ENCODE peak calls at places on chromosome 17, in six cellular contexts. T is sigmoid colon, E is HCT116, X is breast epithelium, Q is transverse colon, J is vagina. Y is an unnamed sample.

GRCh38 chr17:83103200-83103937 is 24.0 kb downstream of the METRNL start:
- DNase-seq in T (peak), E (peak), X (peak), Q (peak), J (no peak), Y (no peak)

GRCh38 chr17:40548982-40549680 is 16.1 kb downstream of the CCR7 start:
- DNase-seq in T (peak), E (no peak), X (peak), Q (peak), J (peak), Y (no peak)

GRCh38 chr17:80063815-80064585 is 27.6 kb downstream of the CCDC40 start:
- DNase-seq in T (peak), E (peak), X (peak), Q (peak), J (no peak), Y (no peak)

GRCh38 chr17:73166731-73167581 is 2.1 kb downstream of the SSTR2 start:
- DNase-seq in T (no peak), E (no peak), X (no peak), Q (no peak), J (no peak), Y (no peak)

GRCh38 chr17:55177159-55177913 is 87.4 kb upstream of the HLF start:
- DNase-seq in T (no peak), E (no peak), X (no peak), Q (no peak), J (no peak), Y (no peak)

GRCh38 chr17:45332505-45332904 is 15.7 kb upstream of the MAP3K14 start:
- DNase-seq in T (peak), E (no peak), X (no peak), Q (no peak), J (peak), Y (no peak)

GRCh38 chr17:31579265-31579664 is 187.8 kb downstream of the RAB11FIP4 start:
- DNase-seq in T (no peak), E (no peak), X (no peak), Q (no peak), J (no peak), Y (no peak)

GRCh38 chr17:45775576-45776011 is 8.5 kb upstream of the CRHR1 start:
- DNase-seq in T (peak), E (no peak), X (peak), Q (peak), J (no peak), Y (no peak)

GRCh38 chr17:22512506-22512905 is 820.2 kb downstream of the KCNJ18 start:
- DNase-seq in T (no peak), E (no peak), X (no peak), Q (no peak), J (no peak), Y (no peak)

GRCh38 chr17:74864866-74865395 is 5.2 kb upstream of the GRIN2C start:
- DNase-seq in T (peak), E (peak), X (peak), Q (peak), J (no peak), Y (no peak)

GRCh38 chr17:5418858-5419355 is 555 bp downstream of the NUP88 start:
- DNase-seq in T (no peak), E (no peak), X (no peak), Q (peak), J (no peak), Y (peak)

GRCh38 chr17:28946239-28946638 is 5.1 kb downstream of the PHF12 start:
- DNase-seq in T (no peak), E (no peak), X (no peak), Q (no peak), J (no peak), Y (no peak)

GRCh38 chr17:20230924-20231323 is 221.8 kb downstream of the SPECC1 start:
- DNase-seq in T (no peak), E (no peak), X (no peak), Q (no peak), J (no peak), Y (no peak)

GRCh38 chr17:80811181-80812105 is 180.2 kb upstream of the CHMP6 start:
- DNase-seq in T (peak), E (no peak), X (no peak), Q (peak), J (no peak), Y (no peak)

GRCh38 chr17:60325730-60326524 is 66.0 kb downstream of the USP32 start:
- DNase-seq in T (no peak), E (no peak), X (no peak), Q (no peak), J (no peak), Y (no peak)

GRCh38 chr17:8965394-8966168 is at the start of gene PIK3R5:
- DNase-seq in T (no peak), E (no peak), X (no peak), Q (peak), J (no peak), Y (peak)

GRCh38 chr17:5557485-5557884 is 26.8 kb downstream of the NLRP1 start:
- DNase-seq in T (no peak), E (no peak), X (no peak), Q (no peak), J (no peak), Y (no peak)

GRCh38 chr17:47267354-47267828 is 13.8 kb downstream of the ITGB3 start:
- DNase-seq in T (no peak), E (no peak), X (no peak), Q (no peak), J (no peak), Y (no peak)

GRCh38 chr17:42675984-42676423 is 790 bp downstream of the PLEKHH3 start:
- DNase-seq in T (peak), E (no peak), X (peak), Q (peak), J (no peak), Y (no peak)

GRCh38 chr17:32609085-32609484 is 122.3 kb downstream of the CDK5R1 start:
- DNase-seq in T (no peak), E (peak), X (peak), Q (peak), J (no peak), Y (peak)

GRCh38 chr17:73690581-73691135 is 46.4 kb upstream of the SDK2 start:
- DNase-seq in T (no peak), E (no peak), X (no peak), Q (no peak), J (no peak), Y (no peak)

GRCh38 chr17:82029391-82029790 is 2.1 kb upstream of the RAC3 start:
- DNase-seq in T (no peak), E (no peak), X (no peak), Q (no peak), J (no peak), Y (no peak)

GRCh38 chr17:77821114-77821513 is 137.4 kb upstream of the TNRC6C start:
- DNase-seq in T (no peak), E (no peak), X (no peak), Q (no peak), J (no peak), Y (peak)

GRCh38 chr17:48998557-48999440 is 1.6 kb downstream of the IGF2BP1 start:
- DNase-seq in T (no peak), E (no peak), X (no peak), Q (no peak), J (no peak), Y (no peak)

GRCh38 chr17:77726549-77726957 is 231.9 kb upstream of the TNRC6C start:
- DNase-seq in T (no peak), E (no peak), X (peak), Q (no peak), J (peak), Y (no peak)

GRCh38 chr17:28727727-28728363 is 743 bp upstream of the NEK8 start:
- DNase-seq in T (peak), E (peak), X (peak), Q (peak), J (no peak), Y (no peak)

GRCh38 chr17:82737981-82738877 is 2.8 kb downstream of the FN3K start:
- DNase-seq in T (no peak), E (no peak), X (no peak), Q (no peak), J (no peak), Y (no peak)

GRCh38 chr17:81331527-81332043 is 36.5 kb upstream of the SLC38A10 start:
- DNase-seq in T (no peak), E (no peak), X (no peak), Q (no peak), J (no peak), Y (no peak)

GRCh38 chr17:40355123-40355803 is 9.3 kb downstream of the GJD3 start:
- DNase-seq in T (peak), E (no peak), X (peak), Q (peak), J (peak), Y (peak)

GRCh38 chr17:65811043-65811442 is 249.6 kb upstream of the AXIN2 start:
- DNase-seq in T (no peak), E (no peak), X (no peak), Q (no peak), J (no peak), Y (no peak)

GRCh38 chr17:4721203-4722135 is 9.8 kb upstream of the MED11 start:
- DNase-seq in T (no peak), E (peak), X (no peak), Q (peak), J (no peak), Y (no peak)

GRCh38 chr17:80279895-80280294 is 19.2 kb downstream of the RNF213 start:
- DNase-seq in T (peak), E (no peak), X (peak), Q (no peak), J (no peak), Y (no peak)

GRCh38 chr17:45429338-45430005 is 3.2 kb downstream of the ARHGAP27 start:
- DNase-seq in T (no peak), E (no peak), X (no peak), Q (no peak), J (no peak), Y (no peak)

GRCh38 chr17:41475421-41475820 is 5.5 kb downstream of the KRT35 start:
- DNase-seq in T (no peak), E (no peak), X (no peak), Q (no peak), J (no peak), Y (no peak)

GRCh38 chr17:60506312-60506711 is 19.7 kb downstream of the APPBP2 start:
- DNase-seq in T (no peak), E (no peak), X (no peak), Q (no peak), J (no peak), Y (no peak)

GRCh38 chr17:61393904-61394629 is 5.6 kb upstream of the TBX2 start:
- DNase-seq in T (no peak), E (no peak), X (no peak), Q (no peak), J (no peak), Y (no peak)

GRCh38 chr17:16994626-16995025 is 22.7 kb upstream of the TNFRSF13B start:
- DNase-seq in T (peak), E (no peak), X (no peak), Q (no peak), J (no peak), Y (no peak)

DNA sequence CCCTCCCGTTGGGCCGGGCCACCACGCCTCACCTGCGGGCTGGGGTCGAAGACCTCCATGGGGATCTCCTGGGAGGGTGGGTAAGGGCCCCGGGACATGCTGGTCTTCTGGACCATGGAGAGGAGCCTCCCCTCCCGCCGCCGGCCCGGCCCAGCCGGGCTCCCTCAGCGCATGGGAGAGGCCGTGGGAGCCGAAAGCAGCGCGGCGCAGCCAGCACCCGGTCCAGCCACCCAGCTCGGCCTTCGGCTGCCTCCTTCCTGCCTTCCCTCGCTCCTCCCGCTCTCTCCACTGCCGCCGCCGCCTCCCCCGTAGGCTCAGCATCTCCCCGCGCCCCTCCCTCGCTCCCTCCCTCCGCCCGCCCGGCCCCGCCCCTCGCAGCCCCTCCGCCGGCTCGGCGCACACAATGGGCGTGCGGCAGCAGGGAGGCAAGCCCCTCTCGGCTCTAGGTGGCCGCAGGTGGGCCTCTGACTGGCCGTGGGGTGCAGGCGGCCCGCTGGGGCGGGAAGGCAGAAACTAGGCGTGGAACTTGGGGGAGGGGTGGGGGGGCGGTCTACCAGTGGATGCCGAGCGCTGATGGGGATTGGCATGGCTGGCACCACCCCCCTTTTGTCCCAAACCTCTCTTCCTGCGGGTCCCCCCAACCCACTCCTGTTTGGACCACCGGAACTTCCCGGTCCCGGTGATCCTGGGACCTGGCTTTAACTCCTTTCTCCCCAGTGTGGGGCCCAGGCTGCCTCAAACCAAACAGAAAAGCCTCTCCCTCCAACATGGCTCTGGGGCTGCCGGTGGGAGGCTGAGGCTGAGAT is at the start of gene CACNB1:
- DNase-seq in T (peak), E (no peak), X (no peak), Q (peak), J (no peak), Y (peak)
- TF ChIP-seq POLR2AphosphoS5 in T (peak), E (peak), X (no peak), Q (peak), J (peak), Y (no peak)

DNA sequence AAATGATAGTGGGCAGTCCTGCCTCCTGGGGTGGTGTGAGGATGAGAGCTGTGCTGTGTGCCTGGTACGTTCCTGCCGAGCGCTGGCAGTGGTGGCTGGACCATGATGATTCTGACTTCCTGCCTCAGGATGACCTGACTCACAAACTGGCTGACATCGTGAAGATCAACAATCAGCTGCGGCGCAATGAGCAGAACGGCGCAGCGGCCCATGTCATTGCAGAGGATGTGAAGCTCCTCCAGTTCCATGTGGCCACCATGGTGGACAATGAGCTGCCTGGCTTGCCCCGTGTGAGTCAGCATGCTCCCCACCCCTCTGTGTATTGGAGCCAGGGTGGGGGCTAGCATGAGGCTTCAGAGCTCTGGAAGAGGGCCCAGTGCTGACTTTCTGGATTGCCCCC is 13.1 kb downstream of the POLR2A start:
- DNase-seq in T (no peak), E (no peak), X (no peak), Q (no peak), J (no peak), Y (no peak)
- TF ChIP-seq POLR2A in T (no peak), E (no peak), X (no peak), Q (no peak), J (no peak), Y (peak)

GRCh38 chr17:44322236-44322895 is 2.3 kb downstream of the SLC25A39 start:
- DNase-seq in T (no peak), E (no peak), X (no peak), Q (no peak), J (no peak), Y (no peak)
- TF ChIP-seq POLR2AphosphoS5 in T (no peak), E (no peak), X (no peak), Q (no peak), J (no peak), Y (no peak)

GRCh38 chr17:35447494-35447893 is 1.1 kb downstream of the SLFN13 start:
- DNase-seq in T (no peak), E (no peak), X (no peak), Q (no peak), J (no peak), Y (no peak)

GRCh38 chr17:35448899-35449227 is 297 bp upstream of the SLFN13 start:
- DNase-seq in T (no peak), E (no peak), X (no peak), Q (no peak), J (no peak), Y (no peak)

GRCh38 chr17:35449371-35449931 is 885 bp upstream of the SLFN13 start:
- DNase-seq in T (peak), E (no peak), X (no peak), Q (peak), J (no peak), Y (no peak)

GRCh38 chr17:35448214-35448898 is at the start of gene SLFN13:
- DNase-seq in T (peak), E (no peak), X (peak), Q (peak), J (no peak), Y (peak)
- TF ChIP-seq POLR2A in T (peak), E (no peak), X (peak), Q (no peak), J (no peak), Y (peak)

DNA sequence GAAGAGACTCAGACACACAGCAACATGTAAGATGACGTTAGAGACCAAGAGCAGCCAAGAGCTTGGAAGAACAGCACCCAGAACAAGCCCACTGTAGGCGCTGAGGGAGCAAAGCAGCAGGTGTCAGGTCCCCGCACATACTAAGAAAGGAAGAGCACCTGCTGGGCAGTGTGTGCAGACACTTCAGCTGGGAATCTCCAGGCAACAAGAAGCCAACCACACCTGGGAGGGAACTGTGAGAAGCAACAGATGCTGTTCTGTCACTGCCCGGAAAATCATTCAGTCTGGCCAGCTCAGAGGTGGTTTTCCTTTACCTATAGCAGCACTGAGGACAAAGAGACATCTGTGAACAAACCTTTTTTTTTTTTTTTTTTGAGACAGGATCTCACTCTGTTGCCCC is 35.7 kb upstream of the MNT start:
- DNase-seq in T (no peak), E (no peak), X (no peak), Q (no peak), J (no peak), Y (no peak)
- TF ChIP-seq POLR2AphosphoS5 in T (no peak), E (no peak), X (no peak), Q (no peak), J (no peak), Y (no peak)

GRCh38 chr17:7479389-7480192 is at the start of gene ZBTB4:
- DNase-seq in T (peak), E (no peak), X (no peak), Q (peak), J (no peak), Y (peak)
- TF ChIP-seq POLR2A in T (peak), E (no peak), X (peak), Q (peak), J (peak), Y (no peak)

Y was measured in GM12891.